ENCODE peak calls at places on chromosomes 5 and 9, in eight cellular contexts. U is testis, V is left ventricle myocardium inferior, F is HCT116, N is lung, W is A549, C is gastrocnemius medialis, T is heart left ventricle. P is an unnamed sample.

GRCh38 chr5:94310870-94311269 is 307.5 kb downstream of the KIAA0825 start:
- DNase-seq in U (no peak), W (no peak), F (no peak), T (no peak), V (no peak), C (no peak), N (no peak), P (no peak)

GRCh38 chr9:87675466-87675865 is 50.5 kb upstream of the CTSL start:
- DNase-seq in F (no peak), N (peak; percentile 27), W (no peak), C (no peak), T (no peak), U (no peak), V (no peak), P (peak; percentile 46)

GRCh38 chr5:32828492-32828891 is 117.4 kb downstream of the NPR3 start:
- DNase-seq in N (no peak), C (no peak), W (no peak), U (no peak), V (no peak), T (no peak), F (no peak), P (no peak)

GRCh38 chr5:137039939-137040515 is 459.1 kb downstream of the SPOCK1 start:
- DNase-seq in N (no peak), U (no peak), W (no peak), V (no peak), C (no peak), T (no peak), F (no peak), P (no peak)

GRCh38 chr5:59798862-59799667 is 94.5 kb downstream of the PDE4D start:
- DNase-seq in U (no peak), W (no peak), T (peak; percentile 12), F (no peak), V (no peak), N (no peak), C (no peak), P (no peak)

GRCh38 chr9:137602661-137603060 is 2.8 kb upstream of the ARRDC1 start:
- DNase-seq in W (no peak), F (no peak), U (no peak), V (no peak), T (no peak), N (no peak), C (no peak), P (no peak)

GRCh38 chr9:78549711-78550110 is 252.8 kb downstream of the PSAT1 start:
- DNase-seq in N (no peak), U (no peak), F (no peak), C (no peak), V (no peak), T (no peak), W (no peak), P (no peak)

GRCh38 chr9:125258160-125258559 is 3.5 kb upstream of the GAPVD1 start:
- DNase-seq in C (no peak), N (no peak), V (no peak), W (no peak), T (no peak), U (no peak), F (no peak), P (no peak)

GRCh38 chr5:137778772-137779564 is 24.8 kb upstream of the HNRNPA0 start:
- DNase-seq in W (no peak), V (no peak), N (no peak), F (peak; percentile 44), T (no peak), C (no peak), U (no peak), P (no peak)

GRCh38 chr9:84404095-84404686 is 63.6 kb upstream of the SLC28A3 start:
- DNase-seq in U (peak; percentile 37), W (no peak), N (no peak), F (peak; percentile 8), C (no peak), V (no peak), T (no peak), P (peak; percentile 22)

GRCh38 chr5:83471405-83472212 is at the start of gene VCAN:
- DNase-seq in T (peak; percentile 67), C (peak; percentile 28), N (peak; percentile 38), W (peak; percentile 40), U (peak; percentile 45), F (peak; percentile 53), V (peak; percentile 65), P (peak; percentile 7)

GRCh38 chr5:145887976-145888574 is 15.3 kb upstream of the GRXCR2 start:
- DNase-seq in N (peak; percentile 34), W (peak; percentile 40), U (peak; percentile 74), C (no peak), F (peak; percentile 60), V (no peak), T (no peak), P (peak; percentile 43)

GRCh38 chr5:10563132-10563939 is 534 bp upstream of the ANKRD33B start:
- DNase-seq in W (peak; percentile 48), C (no peak), U (no peak), N (no peak), V (peak; percentile 62), F (no peak), T (peak; percentile 50), P (peak; percentile 18)

GRCh38 chr5:174307656-174308271 is 262.3 kb downstream of the NSG2 start:
- DNase-seq in F (no peak), C (no peak), W (no peak), N (no peak), U (no peak), V (no peak), T (no peak), P (no peak)

GRCh38 chr5:65305913-65306312 is 175.8 kb downstream of the ADAMTS6 start:
- DNase-seq in F (no peak), C (no peak), N (no peak), T (no peak), V (no peak), U (no peak), W (no peak), P (no peak)

GRCh38 chr5:129392681-129393080 is 67.4 kb upstream of the ADAMTS19 start:
- DNase-seq in T (no peak), U (no peak), N (no peak), C (no peak), F (no peak), V (no peak), W (no peak), P (no peak)

GRCh38 chr5:13866792-13867191 is 77.7 kb downstream of the DNAH5 start:
- DNase-seq in V (peak; percentile 16), T (no peak), C (no peak), F (no peak), W (peak; percentile 8), N (no peak), U (peak; percentile 69), P (peak; percentile 29)

GRCh38 chr5:139908749-139909148 is 113.1 kb downstream of the PSD2 start:
- DNase-seq in V (no peak), W (no peak), N (no peak), T (no peak), U (peak; percentile 67), F (no peak), C (no peak), P (peak; percentile 7)

GRCh38 chr5:157184117-157184516 is 3.5 kb downstream of the ITK start:
- DNase-seq in T (no peak), F (no peak), U (no peak), W (no peak), V (no peak), N (no peak), C (no peak), P (no peak)
- H3K4me3 ChIP-seq in T (no peak overlapping the region), F (no peak overlapping the region), U (no peak overlapping the region), W (no peak overlapping the region), V (no peak overlapping the region), N (no peak overlapping the region), C (no peak overlapping the region), P (no peak overlapping the region)

GRCh38 chr5:73437126-73438047 is 11.2 kb downstream of the FOXD1 start:
- DNase-seq in U (no peak), W (peak; percentile 88), V (no peak), T (no peak), C (no peak), N (no peak), F (peak; percentile 48), P (no peak)
- H3K4me3 ChIP-seq in U (peak overlapping the region; percentile 39), W (peak overlapping the region; percentile 45), V (peak overlapping the region; percentile 50), T (peak overlapping the region; percentile 8), C (peak overlapping the region; percentile 8), N (no peak overlapping the region), F (peak overlapping the region; percentile 45), P (no peak overlapping the region)

DNA sequence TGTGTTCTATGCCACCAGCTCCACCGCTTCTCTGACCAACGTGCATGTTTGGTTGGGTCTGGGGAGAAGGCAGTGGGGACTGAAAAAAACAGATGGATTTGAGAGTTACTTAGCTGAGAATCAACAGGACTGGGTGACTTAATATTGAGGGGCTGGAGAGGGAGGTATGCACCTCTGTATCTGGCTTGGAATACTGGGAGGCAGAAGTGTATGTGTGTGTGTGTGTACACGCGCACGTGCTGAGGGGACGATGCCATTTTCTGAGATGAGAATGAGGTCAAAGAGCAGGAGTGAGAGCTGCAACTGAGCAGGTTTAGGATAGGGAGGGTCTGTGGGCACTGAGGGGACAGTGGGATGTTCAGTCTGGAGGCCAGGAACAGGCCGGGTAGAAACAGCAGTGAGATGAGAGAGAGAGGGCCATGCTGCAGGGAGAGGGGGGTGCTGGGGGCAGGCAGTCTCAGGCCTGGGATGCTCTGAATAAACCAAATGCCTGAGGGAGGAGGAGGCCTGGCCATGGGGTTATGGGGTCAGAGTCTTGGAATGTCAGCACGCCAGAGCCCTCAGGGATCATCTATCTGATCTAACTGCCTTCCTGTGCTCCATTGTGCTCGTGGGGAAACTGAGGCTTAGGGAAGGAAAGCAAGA is 14.0 kb downstream of the PDGFRB start:
- DNase-seq in C (no peak), T (peak; percentile 27), N (no peak), F (no peak), V (no peak), U (no peak), W (no peak), P (no peak)
- H3K4me3 ChIP-seq in C (no peak overlapping the region), T (no peak overlapping the region), N (no peak overlapping the region), F (no peak overlapping the region), V (peak overlapping the region; percentile 36), U (no peak overlapping the region), W (no peak overlapping the region), P (no peak overlapping the region)

GRCh38 chr5:150301901-150302300 is 804 bp downstream of the ARSI start:
- DNase-seq in C (no peak), N (no peak), T (no peak), W (no peak), V (no peak), U (no peak), F (no peak), P (no peak)
- H3K4me3 ChIP-seq in C (no peak overlapping the region), N (no peak overlapping the region), T (peak overlapping the region; percentile 45), W (peak overlapping the region; percentile 58), V (peak overlapping the region; percentile 58), U (peak overlapping the region; percentile 18), F (no peak overlapping the region), P (no peak overlapping the region)

GRCh38 chr9:133357656-133358055 is 1.3 kb downstream of the SURF2 start:
- DNase-seq in V (no peak), W (no peak), C (no peak), T (no peak), F (no peak), U (no peak), N (no peak), P (no peak)
- H3K4me3 ChIP-seq in V (peak overlapping the region; percentile 91), W (no peak overlapping the region), C (peak overlapping the region; percentile 74), T (no peak overlapping the region), F (peak overlapping the region; percentile 87), U (no peak overlapping the region), N (no peak overlapping the region), P (peak overlapping the region; percentile 69)